ENCODE peak calls at places on chromosomes 12 and 14, in six cellular contexts. One of them, this sample, is unnamed.

GRCh38 chr14:48382961-48383360 is 707.6 kb upstream of the MDGA2 start:
- DNase-seq in ovary: no peak
- DNase-seq in OCI-LY7: no peak
- DNase-seq in neuronal stem cell: no peak
- DNase-seq in adrenal gland: no peak
- DNase-seq in CD8-positive, alpha-beta memory T cell: no peak
- DNase-seq in this sample: peak

GRCh38 chr14:87830443-87831096 is 162.4 kb downstream of the GALC start:
- DNase-seq in ovary: no peak
- DNase-seq in OCI-LY7: no peak
- DNase-seq in neuronal stem cell: peak
- DNase-seq in adrenal gland: no peak
- DNase-seq in CD8-positive, alpha-beta memory T cell: no peak
- DNase-seq in this sample: no peak

GRCh38 chr12:102917026-102917787 is at the start of gene PAH:
- DNase-seq in ovary: peak
- DNase-seq in OCI-LY7: peak
- DNase-seq in neuronal stem cell: peak
- DNase-seq in adrenal gland: no peak
- DNase-seq in CD8-positive, alpha-beta memory T cell: no peak
- DNase-seq in this sample: no peak

GRCh38 chr12:47396902-47397663 is 308.7 kb downstream of the RPAP3 start:
- DNase-seq in ovary: no peak
- DNase-seq in OCI-LY7: no peak
- DNase-seq in neuronal stem cell: no peak
- DNase-seq in adrenal gland: no peak
- DNase-seq in CD8-positive, alpha-beta memory T cell: no peak
- DNase-seq in this sample: no peak

GRCh38 chr12:91182664-91183455 is at the start of gene DCN:
- DNase-seq in ovary: no peak
- DNase-seq in OCI-LY7: no peak
- DNase-seq in neuronal stem cell: no peak
- DNase-seq in adrenal gland: no peak
- DNase-seq in CD8-positive, alpha-beta memory T cell: no peak
- DNase-seq in this sample: no peak

GRCh38 chr14:63383776-63384367 is 65.1 kb upstream of the GPHB5 start:
- DNase-seq in ovary: no peak
- DNase-seq in OCI-LY7: peak
- DNase-seq in neuronal stem cell: no peak
- DNase-seq in adrenal gland: no peak
- DNase-seq in CD8-positive, alpha-beta memory T cell: peak
- DNase-seq in this sample: no peak

GRCh38 chr12:11779286-11779685 is 129.8 kb downstream of the ETV6 start:
- DNase-seq in ovary: no peak
- DNase-seq in OCI-LY7: no peak
- DNase-seq in neuronal stem cell: no peak
- DNase-seq in adrenal gland: no peak
- DNase-seq in CD8-positive, alpha-beta memory T cell: no peak
- DNase-seq in this sample: no peak

GRCh38 chr14:90733139-90733808 is 83.0 kb downstream of the TTC7B start:
- DNase-seq in ovary: no peak
- DNase-seq in OCI-LY7: no peak
- DNase-seq in neuronal stem cell: no peak
- DNase-seq in adrenal gland: no peak
- DNase-seq in CD8-positive, alpha-beta memory T cell: no peak
- DNase-seq in this sample: no peak

GRCh38 chr14:22657861-22658260 is 13.7 kb upstream of the OR6J1 start:
- DNase-seq in ovary: no peak
- DNase-seq in OCI-LY7: peak
- DNase-seq in neuronal stem cell: no peak
- DNase-seq in adrenal gland: no peak
- DNase-seq in CD8-positive, alpha-beta memory T cell: no peak
- DNase-seq in this sample: no peak

GRCh38 chr14:103028161-103028767 is 29.1 kb downstream of the CDC42BPB start:
- DNase-seq in ovary: no peak
- DNase-seq in OCI-LY7: no peak
- DNase-seq in neuronal stem cell: no peak
- DNase-seq in adrenal gland: no peak
- DNase-seq in CD8-positive, alpha-beta memory T cell: no peak
- DNase-seq in this sample: no peak

GRCh38 chr14:69932391-69932790 is 53.2 kb downstream of the SMOC1 start:
- DNase-seq in ovary: no peak
- DNase-seq in OCI-LY7: no peak
- DNase-seq in neuronal stem cell: peak
- DNase-seq in adrenal gland: no peak
- DNase-seq in CD8-positive, alpha-beta memory T cell: no peak
- DNase-seq in this sample: no peak

GRCh38 chr14:74947353-74948227 is 7.8 kb downstream of the PGF start:
- DNase-seq in ovary: no peak
- DNase-seq in OCI-LY7: no peak
- DNase-seq in neuronal stem cell: no peak
- DNase-seq in adrenal gland: no peak
- DNase-seq in CD8-positive, alpha-beta memory T cell: no peak
- DNase-seq in this sample: no peak

GRCh38 chr12:107045186-107045585 is 48.2 kb downstream of the CRY1 start:
- DNase-seq in ovary: no peak
- DNase-seq in OCI-LY7: no peak
- DNase-seq in neuronal stem cell: no peak
- DNase-seq in adrenal gland: peak
- DNase-seq in CD8-positive, alpha-beta memory T cell: no peak
- DNase-seq in this sample: no peak

GRCh38 chr14:74551903-74552371 is 58.4 kb downstream of the ISCA2 start:
- DNase-seq in ovary: no peak
- DNase-seq in OCI-LY7: no peak
- DNase-seq in neuronal stem cell: no peak
- DNase-seq in adrenal gland: no peak
- DNase-seq in CD8-positive, alpha-beta memory T cell: no peak
- DNase-seq in this sample: peak

GRCh38 chr12:6161124-6161882 is 36.8 kb upstream of the VWF start:
- DNase-seq in ovary: no peak
- DNase-seq in OCI-LY7: no peak
- DNase-seq in neuronal stem cell: no peak
- DNase-seq in adrenal gland: no peak
- DNase-seq in CD8-positive, alpha-beta memory T cell: no peak
- DNase-seq in this sample: no peak

GRCh38 chr12:128980623-128981022 is 127.3 kb downstream of the GLT1D1 start:
- DNase-seq in ovary: no peak
- DNase-seq in OCI-LY7: no peak
- DNase-seq in neuronal stem cell: no peak
- DNase-seq in adrenal gland: no peak
- DNase-seq in CD8-positive, alpha-beta memory T cell: no peak
- DNase-seq in this sample: no peak

GRCh38 chr14:50230601-50231474 is 540 bp downstream of the SOS2 start:
- DNase-seq in ovary: peak
- DNase-seq in OCI-LY7: peak
- DNase-seq in neuronal stem cell: no peak
- DNase-seq in adrenal gland: peak
- DNase-seq in CD8-positive, alpha-beta memory T cell: peak
- DNase-seq in this sample: peak

GRCh38 chr12:18926188-18926587 is 188.3 kb downstream of the CAPZA3 start:
- DNase-seq in ovary: no peak
- DNase-seq in OCI-LY7: no peak
- DNase-seq in neuronal stem cell: no peak
- DNase-seq in adrenal gland: no peak
- DNase-seq in CD8-positive, alpha-beta memory T cell: no peak
- DNase-seq in this sample: no peak

GRCh38 chr12:578743-579449 is 84.3 kb downstream of the NINJ2 start:
- DNase-seq in ovary: no peak
- DNase-seq in OCI-LY7: no peak
- DNase-seq in neuronal stem cell: no peak
- DNase-seq in adrenal gland: peak
- DNase-seq in CD8-positive, alpha-beta memory T cell: no peak
- DNase-seq in this sample: no peak

GRCh38 chr12:21478756-21479455 is 22.5 kb downstream of the RECQL start:
- DNase-seq in ovary: no peak
- DNase-seq in OCI-LY7: no peak
- DNase-seq in neuronal stem cell: no peak
- DNase-seq in adrenal gland: no peak
- DNase-seq in CD8-positive, alpha-beta memory T cell: no peak
- DNase-seq in this sample: no peak

GRCh38 chr12:113137861-113138783 is 2.6 kb upstream of the RASAL1 start:
- DNase-seq in ovary: no peak
- DNase-seq in OCI-LY7: no peak
- DNase-seq in neuronal stem cell: no peak
- DNase-seq in adrenal gland: no peak
- DNase-seq in CD8-positive, alpha-beta memory T cell: no peak
- DNase-seq in this sample: no peak
- H3K27ac ChIP-seq in ovary: no peak
- H3K27ac ChIP-seq in OCI-LY7: peak
- H3K27ac ChIP-seq in neuronal stem cell: no peak
- H3K27ac ChIP-seq in adrenal gland: no peak
- H3K27ac ChIP-seq in CD8-positive, alpha-beta memory T cell: no peak
- H3K27ac ChIP-seq in this sample: no peak

GRCh38 chr12:109952160-109952858 is 43.9 kb downstream of the GIT2 start:
- DNase-seq in ovary: no peak
- DNase-seq in OCI-LY7: no peak
- DNase-seq in neuronal stem cell: no peak
- DNase-seq in adrenal gland: no peak
- DNase-seq in CD8-positive, alpha-beta memory T cell: no peak
- DNase-seq in this sample: peak
- H3K27ac ChIP-seq in ovary: peak
- H3K27ac ChIP-seq in OCI-LY7: no peak
- H3K27ac ChIP-seq in neuronal stem cell: no peak
- H3K27ac ChIP-seq in adrenal gland: peak
- H3K27ac ChIP-seq in CD8-positive, alpha-beta memory T cell: no peak
- H3K27ac ChIP-seq in this sample: peak

DNA sequence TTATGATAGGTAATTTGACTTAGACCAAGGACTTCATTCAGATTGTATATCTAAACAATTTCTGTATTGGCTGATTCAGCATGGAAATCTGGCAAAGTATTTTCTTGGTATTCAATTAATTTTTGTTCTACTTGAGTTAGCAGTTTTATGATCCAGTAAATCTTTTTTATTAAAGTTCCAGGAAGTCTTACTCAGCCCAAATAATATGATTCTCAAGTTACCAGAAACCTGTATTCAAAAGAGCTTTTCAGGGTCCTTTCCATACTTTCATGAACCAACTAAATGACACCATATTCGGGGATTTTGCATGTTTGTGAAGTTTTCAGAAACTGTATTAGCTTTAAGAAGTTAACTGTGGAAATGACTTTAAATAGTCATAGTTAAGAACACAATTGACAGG is 662.6 kb downstream of the LRFN5 start:
- DNase-seq in ovary: no peak
- DNase-seq in OCI-LY7: no peak
- DNase-seq in neuronal stem cell: no peak
- DNase-seq in adrenal gland: no peak
- DNase-seq in CD8-positive, alpha-beta memory T cell: no peak
- DNase-seq in this sample: no peak
- H3K27ac ChIP-seq in ovary: no peak
- H3K27ac ChIP-seq in OCI-LY7: no peak
- H3K27ac ChIP-seq in neuronal stem cell: no peak
- H3K27ac ChIP-seq in adrenal gland: no peak
- H3K27ac ChIP-seq in CD8-positive, alpha-beta memory T cell: no peak
- H3K27ac ChIP-seq in this sample: no peak

GRCh38 chr14:52949711-52950409 is 990 bp downstream of the FERMT2 start:
- DNase-seq in ovary: no peak
- DNase-seq in OCI-LY7: no peak
- DNase-seq in neuronal stem cell: no peak
- DNase-seq in adrenal gland: no peak
- DNase-seq in CD8-positive, alpha-beta memory T cell: no peak
- DNase-seq in this sample: no peak

GRCh38 chr14:52949249-52949648 is 1.6 kb downstream of the FERMT2 start:
- DNase-seq in ovary: no peak
- DNase-seq in OCI-LY7: no peak
- DNase-seq in neuronal stem cell: no peak
- DNase-seq in adrenal gland: no peak
- DNase-seq in CD8-positive, alpha-beta memory T cell: no peak
- DNase-seq in this sample: no peak

GRCh38 chr14:52950898-52951729 is at the start of gene FERMT2:
- DNase-seq in ovary: peak
- DNase-seq in OCI-LY7: no peak
- DNase-seq in neuronal stem cell: peak
- DNase-seq in adrenal gland: peak
- DNase-seq in CD8-positive, alpha-beta memory T cell: peak
- DNase-seq in this sample: peak

GRCh38 chr14:52950410-52950897 is 396 bp downstream of the FERMT2 start:
- DNase-seq in ovary: peak
- DNase-seq in OCI-LY7: no peak
- DNase-seq in neuronal stem cell: peak
- DNase-seq in adrenal gland: peak
- DNase-seq in CD8-positive, alpha-beta memory T cell: peak
- DNase-seq in this sample: peak

GRCh38 chr14:52951730-52952481 is 1.1 kb upstream of the FERMT2 start:
- DNase-seq in ovary: no peak
- DNase-seq in OCI-LY7: no peak
- DNase-seq in neuronal stem cell: no peak
- DNase-seq in adrenal gland: peak
- DNase-seq in CD8-positive, alpha-beta memory T cell: no peak
- DNase-seq in this sample: no peak
- H3K27ac ChIP-seq in ovary: peak
- H3K27ac ChIP-seq in OCI-LY7: no peak
- H3K27ac ChIP-seq in neuronal stem cell: peak
- H3K27ac ChIP-seq in adrenal gland: peak
- H3K27ac ChIP-seq in CD8-positive, alpha-beta memory T cell: no peak
- H3K27ac ChIP-seq in this sample: peak

GRCh38 chr12:58787021-58787760 is 133.1 kb downstream of the LRIG3 start:
- DNase-seq in ovary: no peak
- DNase-seq in OCI-LY7: no peak
- DNase-seq in neuronal stem cell: no peak
- DNase-seq in adrenal gland: no peak
- DNase-seq in CD8-positive, alpha-beta memory T cell: no peak
- DNase-seq in this sample: no peak
- H3K27ac ChIP-seq in ovary: no peak
- H3K27ac ChIP-seq in OCI-LY7: no peak
- H3K27ac ChIP-seq in neuronal stem cell: no peak
- H3K27ac ChIP-seq in adrenal gland: no peak
- H3K27ac ChIP-seq in CD8-positive, alpha-beta memory T cell: no peak
- H3K27ac ChIP-seq in this sample: no peak

DNA sequence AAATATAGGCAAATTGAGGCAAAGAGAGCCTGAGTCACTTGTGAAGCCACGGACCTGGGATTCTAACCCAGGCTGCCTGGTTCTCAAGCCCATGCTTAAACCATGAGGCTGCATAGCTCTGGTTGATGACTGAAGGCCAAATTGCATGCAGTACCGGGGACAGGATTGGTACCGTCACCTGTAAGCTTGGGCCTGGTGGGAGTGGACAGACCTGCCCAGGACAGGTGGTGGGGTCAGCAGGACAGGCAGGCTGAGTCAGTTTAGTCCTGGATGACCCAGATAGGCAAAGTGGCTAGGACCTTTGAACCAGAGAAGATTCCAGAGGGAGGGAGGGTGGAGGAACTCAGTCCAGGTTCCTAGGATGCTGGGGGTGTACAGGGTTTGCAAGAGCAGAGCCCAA is 25.8 kb downstream of the RIN3 start:
- DNase-seq in ovary: no peak
- DNase-seq in OCI-LY7: no peak
- DNase-seq in neuronal stem cell: no peak
- DNase-seq in adrenal gland: no peak
- DNase-seq in CD8-positive, alpha-beta memory T cell: no peak
- DNase-seq in this sample: no peak
- H3K27ac ChIP-seq in ovary: peak
- H3K27ac ChIP-seq in OCI-LY7: no peak
- H3K27ac ChIP-seq in neuronal stem cell: no peak
- H3K27ac ChIP-seq in adrenal gland: peak
- H3K27ac ChIP-seq in CD8-positive, alpha-beta memory T cell: no peak
- H3K27ac ChIP-seq in this sample: peak

This sample was measured in aorta.